ENCODE peak calls at places on chromosomes 7 and 10, in five cellular contexts. M, R, F, S and E are unnamed samples.

GRCh38 chr7:76352193-76352592 is 6.6 kb downstream of the YWHAG start:
- DNase-seq in M (no peak), R (no peak), F (no peak), S (no peak), E (no peak)

GRCh38 chr10:96122824-96123223 is 7.3 kb upstream of the ZNF518A start:
- DNase-seq in M (no peak), R (no peak), F (no peak), S (no peak), E (no peak)

GRCh38 chr10:58644311-58644710 is 131.6 kb downstream of the BICC1 start:
- DNase-seq in M (no peak), R (no peak), F (no peak), S (no peak), E (no peak)

GRCh38 chr10:73493781-73494180 is 2.0 kb downstream of the PPP3CB start:
- DNase-seq in M (no peak), R (no peak), F (no peak), S (no peak), E (no peak)

GRCh38 chr7:127782075-127782474 is 130.1 kb downstream of the SND1 start:
- DNase-seq in M (no peak), R (no peak), F (no peak), S (no peak), E (no peak)

GRCh38 chr7:47609803-47610452 is 28.0 kb upstream of the TNS3 start:
- DNase-seq in M (no peak), R (peak), F (no peak), S (no peak), E (no peak)

GRCh38 chr10:1548146-1548545 is 189.2 kb downstream of the ADARB2 start:
- DNase-seq in M (no peak), R (no peak), F (no peak), S (peak), E (no peak)

GRCh38 chr10:983951-984705 is 4.1 kb upstream of the GTPBP4 start:
- DNase-seq in M (no peak), R (no peak), F (no peak), S (no peak), E (peak)

GRCh38 chr7:8114175-8114574 is 145.6 kb downstream of the GLCCI1 start:
- DNase-seq in M (no peak), R (no peak), F (no peak), S (no peak), E (no peak)

GRCh38 chr10:9848981-9849380 is 1168.7 kb upstream of the CELF2 start:
- DNase-seq in M (no peak), R (no peak), F (no peak), S (no peak), E (no peak)

GRCh38 chr7:16961650-16962049 is 79.9 kb upstream of the AGR3 start:
- DNase-seq in M (peak), R (no peak), F (no peak), S (no peak), E (no peak)

GRCh38 chr7:39428221-39428620 is 138.0 kb upstream of the YAE1 start:
- DNase-seq in M (no peak), R (no peak), F (no peak), S (no peak), E (no peak)

GRCh38 chr7:23018747-23019146 is 4.8 kb upstream of the HYCC1 start:
- DNase-seq in M (no peak), R (no peak), F (no peak), S (no peak), E (no peak)

GRCh38 chr10:48523212-48523819 is 81.6 kb downstream of the ARHGAP22 start:
- DNase-seq in M (peak), R (no peak), F (no peak), S (peak), E (no peak)

GRCh38 chr10:93124580-93125318 is 51.1 kb downstream of the CYP26A1 start:
- DNase-seq in M (no peak), R (no peak), F (peak), S (no peak), E (no peak)

GRCh38 chr7:84108787-84109186 is 85.8 kb downstream of the SEMA3A start:
- DNase-seq in M (no peak), R (no peak), F (no peak), S (no peak), E (no peak)

GRCh38 chr10:58335306-58336005 is 650 bp downstream of the UBE2D1 start:
- DNase-seq in M (no peak), R (peak), F (no peak), S (no peak), E (peak)

GRCh38 chr7:92754756-92755581 is 81.4 kb downstream of the CDK6 start:
- DNase-seq in M (no peak), R (no peak), F (no peak), S (no peak), E (no peak)

GRCh38 chr10:130611239-130611638 is 475.0 kb downstream of the GLRX3 start:
- DNase-seq in M (no peak), R (no peak), F (no peak), S (no peak), E (no peak)

GRCh38 chr10:22029450-22030236 is 26.1 kb upstream of the DNAJC1 start:
- DNase-seq in M (no peak), R (no peak), F (no peak), S (no peak), E (no peak)

GRCh38 chr7:17062433-17063383 is 180.9 kb upstream of the AGR3 start:
- DNase-seq in M (no peak), R (no peak), F (no peak), S (no peak), E (no peak)

GRCh38 chr7:128884561-128885369 is 22.1 kb downstream of the ATP6V1F start:
- DNase-seq in M (no peak), R (peak), F (no peak), S (peak), E (no peak)

GRCh38 chr7:47361746-47362215 is 220.1 kb downstream of the TNS3 start:
- DNase-seq in M (peak), R (no peak), F (peak), S (no peak), E (no peak)

GRCh38 chr7:137006293-137006692 is 137.8 kb downstream of the CHRM2 start:
- DNase-seq in M (no peak), R (no peak), F (no peak), S (no peak), E (no peak)

GRCh38 chr7:115354925-115355324 is 433.0 kb downstream of the MDFIC start:
- DNase-seq in M (no peak), R (no peak), F (no peak), S (no peak), E (no peak)

GRCh38 chr10:82390866-82391658 is 516.1 kb downstream of the NRG3 start:
- DNase-seq in M (no peak), R (no peak), F (no peak), S (no peak), E (no peak)

GRCh38 chr10:97422921-97423420 is 3.0 kb upstream of the PGAM1 start:
- DNase-seq in M (peak), R (no peak), F (no peak), S (no peak), E (no peak)

GRCh38 chr7:139871820-139872219 is 42.8 kb downstream of the TBXAS1 start:
- DNase-seq in M (no peak), R (no peak), F (no peak), S (no peak), E (no peak)

GRCh38 chr10:52314007-52314821 is at the start of gene DKK1:
- DNase-seq in M (no peak), R (peak), F (no peak), S (peak), E (peak)

GRCh38 chr10:70779088-70779487 is 6.1 kb downstream of the TBATA start:
- DNase-seq in M (no peak), R (no peak), F (no peak), S (no peak), E (no peak)

GRCh38 chr10:3829193-3830050 is 44.4 kb upstream of the KLF6 start:
- DNase-seq in M (no peak), R (no peak), F (no peak), S (no peak), E (no peak)

DNA sequence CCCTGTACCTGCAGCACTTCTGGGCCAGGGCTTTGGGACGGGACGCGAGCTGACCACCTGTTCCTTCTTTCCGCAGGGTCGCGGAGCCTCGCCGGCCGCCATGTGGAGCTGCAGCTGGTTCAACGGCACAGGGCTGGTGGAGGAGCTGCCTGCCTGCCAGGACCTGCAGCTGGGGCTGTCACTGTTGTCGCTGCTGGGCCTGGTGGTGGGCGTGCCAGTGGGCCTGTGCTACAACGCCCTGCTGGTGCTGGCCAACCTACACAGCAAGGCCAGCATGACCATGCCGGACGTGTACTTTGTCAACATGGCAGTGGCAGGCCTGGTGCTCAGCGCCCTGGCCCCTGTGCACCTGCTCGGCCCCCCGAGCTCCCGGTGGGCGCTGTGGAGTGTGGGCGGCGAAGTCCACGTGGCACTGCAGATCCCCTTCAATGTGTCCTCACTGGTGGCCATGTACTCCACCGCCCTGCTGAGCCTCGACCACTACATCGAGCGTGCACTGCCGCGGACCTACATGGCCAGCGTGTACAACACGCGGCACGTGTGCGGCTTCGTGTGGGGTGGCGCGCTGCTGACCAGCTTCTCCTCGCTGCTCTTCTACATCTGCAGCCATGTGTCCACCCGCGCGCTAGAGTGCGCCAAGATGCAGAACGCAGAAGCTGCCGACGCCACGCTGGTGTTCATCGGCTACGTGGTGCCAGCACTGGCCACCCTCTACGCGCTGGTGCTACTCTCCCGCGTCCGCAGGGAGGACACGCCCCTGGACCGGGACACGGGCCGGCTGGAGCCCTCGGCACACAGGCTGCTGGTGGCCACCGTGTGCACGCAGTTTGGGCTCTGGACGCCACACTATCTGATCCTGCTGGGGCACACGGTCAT is 13.3 kb downstream of the GPR146 start:
- DNase-seq in M (no peak), R (no peak), F (no peak), S (no peak), E (no peak)
- H3K4me3 ChIP-seq in M (no peak), R (no peak), F (no peak), S (no peak), E (no peak)

GRCh38 chr10:62333135-62333889 is 40.9 kb upstream of the ZNF365 start:
- DNase-seq in M (no peak), R (no peak), F (no peak), S (no peak), E (no peak)
- H3K4me3 ChIP-seq in M (no peak), R (no peak), F (no peak), S (no peak), E (no peak)

DNA sequence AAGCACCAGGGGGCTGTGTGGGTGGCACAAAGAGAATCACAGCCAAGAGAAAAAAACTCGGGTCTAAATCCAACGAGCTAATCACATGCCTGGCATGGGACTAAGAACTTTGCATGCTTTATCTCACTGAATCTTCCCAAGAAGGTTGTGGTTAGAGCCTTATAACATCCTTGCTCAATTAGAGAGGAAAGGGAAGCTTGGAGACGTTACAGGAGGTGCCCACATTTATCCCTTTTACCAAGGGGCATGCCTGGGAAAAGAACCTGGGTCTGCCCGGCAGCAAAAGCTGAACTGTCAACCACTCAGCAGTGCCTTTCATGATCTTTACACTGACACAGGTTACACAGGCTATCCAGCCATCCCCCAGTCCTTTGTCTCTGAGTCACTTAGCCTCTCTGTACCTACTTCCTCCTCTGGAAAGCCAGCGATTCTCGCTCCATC is 190.1 kb downstream of the PRPF18 start:
- DNase-seq in M (peak), R (no peak), F (no peak), S (no peak), E (no peak)
- H3K4me3 ChIP-seq in M (no peak), R (no peak), F (no peak), S (no peak), E (no peak)

DNA sequence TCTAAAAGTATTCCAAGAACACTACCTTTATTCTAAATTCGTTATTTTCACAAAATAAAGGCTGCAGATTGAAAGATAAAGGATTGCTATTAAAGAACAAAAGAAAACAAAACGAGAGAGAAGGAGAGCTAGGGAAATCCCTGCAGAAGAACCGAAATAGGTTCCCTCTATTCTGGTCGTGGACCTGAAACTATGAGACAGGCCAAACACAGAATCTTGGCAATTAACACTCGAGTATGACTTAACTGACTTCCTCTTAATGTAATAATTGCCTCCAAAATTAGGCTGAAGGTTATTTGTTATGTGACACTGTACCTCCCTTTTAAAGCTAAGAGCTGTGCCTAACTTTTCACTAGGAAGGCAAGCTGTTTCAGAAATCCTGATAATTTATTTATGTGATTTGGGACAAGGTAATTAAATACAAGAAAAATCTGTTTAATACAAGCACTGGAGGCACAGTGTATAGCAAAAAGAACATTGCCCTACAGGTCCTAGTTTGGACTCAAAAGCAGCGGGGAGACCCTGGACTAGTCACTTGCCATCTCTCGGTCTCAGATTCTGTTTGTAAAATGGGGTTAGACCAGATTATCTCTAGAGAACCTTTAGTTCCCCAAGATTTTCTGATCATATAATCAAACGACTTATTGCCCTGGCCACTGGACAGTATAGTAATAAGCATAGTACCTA is 11.6 kb downstream of the NAMPT start:
- DNase-seq in M (no peak), R (no peak), F (peak), S (no peak), E (no peak)
- H3K4me3 ChIP-seq in M (no peak), R (no peak), F (peak), S (no peak), E (no peak)

DNA sequence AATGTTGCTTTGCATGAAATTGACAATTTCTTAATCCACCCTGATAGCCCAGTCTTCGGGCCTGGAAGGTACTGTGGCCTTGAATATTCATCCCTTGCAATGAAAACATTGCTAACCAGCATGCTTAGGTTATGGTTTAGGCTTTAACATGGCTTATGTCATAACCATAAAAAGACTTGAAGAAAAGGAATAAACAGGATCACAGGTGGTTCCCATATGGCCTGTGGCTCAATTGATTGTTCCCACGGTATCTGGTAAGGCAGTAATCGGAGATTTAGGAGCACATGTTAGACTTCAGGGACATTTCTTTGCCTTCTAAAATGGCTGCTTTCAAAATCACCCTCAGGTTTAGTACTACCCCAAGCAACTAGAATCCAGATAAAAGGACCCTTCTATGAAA is 139.5 kb downstream of the ST7 start:
- DNase-seq in M (peak), R (no peak), F (no peak), S (no peak), E (no peak)
- H3K4me3 ChIP-seq in M (no peak), R (no peak), F (no peak), S (no peak), E (no peak)

DNA sequence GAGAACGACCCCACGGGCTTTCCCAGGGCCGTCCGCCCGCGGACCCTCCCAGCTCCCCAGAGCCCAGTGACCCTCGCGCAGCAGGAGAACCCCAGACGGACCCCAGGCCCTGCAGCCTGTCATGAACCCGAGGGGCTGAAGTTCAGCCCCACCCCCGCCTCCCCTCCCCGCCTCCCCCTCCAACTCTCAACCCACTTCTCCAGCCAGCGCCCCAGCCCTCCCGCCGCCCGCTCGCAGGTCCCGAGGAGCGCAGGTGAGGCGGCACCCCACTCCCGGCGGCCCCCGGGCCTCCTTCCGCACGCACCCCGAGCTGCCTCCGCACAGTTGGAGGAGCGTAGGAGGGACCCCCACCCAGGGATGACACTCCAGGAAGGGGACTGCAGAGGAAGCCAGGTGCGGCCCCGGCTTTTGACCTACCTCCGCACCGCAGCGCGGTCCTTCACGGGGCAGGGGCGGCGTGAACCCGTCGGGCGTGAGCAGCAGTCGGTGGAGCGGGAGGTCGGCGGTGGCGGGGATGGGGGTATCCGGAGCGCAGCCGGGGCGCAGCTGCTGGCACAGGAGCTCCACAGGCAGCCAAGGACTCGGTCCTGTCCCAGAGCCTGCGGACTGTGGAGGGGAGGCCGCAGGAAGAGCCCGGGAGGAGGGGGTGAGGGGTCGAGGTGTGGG is at the start of gene TMEM176A:
- DNase-seq in M (no peak), R (peak), F (no peak), S (no peak), E (no peak)
- H3K4me3 ChIP-seq in M (no peak), R (peak), F (no peak), S (no peak), E (no peak)

GRCh38 chr7:130956417-130957139 is 222.6 kb upstream of the KLF14 start:
- DNase-seq in M (no peak), R (no peak), F (no peak), S (no peak), E (no peak)
- H3K4me3 ChIP-seq in M (no peak), R (no peak), F (peak), S (no peak), E (no peak)

DNA sequence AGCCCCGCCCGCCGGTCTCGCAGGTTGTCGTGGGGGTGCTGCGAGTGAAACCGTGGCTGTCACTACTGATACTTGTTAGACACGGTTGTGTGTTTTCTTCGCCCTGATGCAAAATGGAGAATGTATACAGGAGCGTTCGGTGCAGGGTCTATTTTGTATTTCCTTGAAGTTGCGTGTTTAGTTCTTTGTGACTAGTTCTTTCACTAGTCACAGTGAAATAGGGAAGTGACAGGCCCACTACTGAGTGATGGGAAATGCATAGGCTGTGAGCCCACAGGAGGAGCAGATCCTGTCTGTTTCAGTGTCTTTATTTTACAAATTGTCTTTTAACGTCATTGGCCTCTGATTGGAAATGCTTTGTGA is 675 bp downstream of the ABRAXAS2 start:
- DNase-seq in M (no peak), R (no peak), F (no peak), S (no peak), E (no peak)
- H3K4me3 ChIP-seq in M (peak), R (peak), F (peak), S (peak), E (peak)

GRCh38 chr10:132415255-132415654 is 18.3 kb downstream of the PWWP2B start:
- DNase-seq in M (no peak), R (no peak), F (no peak), S (no peak), E (no peak)
- H3K4me3 ChIP-seq in M (no peak), R (no peak), F (no peak), S (no peak), E (no peak)

GRCh38 chr10:124091646-124092269 is 1.6 kb downstream of the CHST15 start:
- DNase-seq in M (no peak), R (peak), F (no peak), S (peak), E (no peak)
- H3K4me3 ChIP-seq in M (peak), R (peak), F (no peak), S (peak), E (peak)